ENCODE peak calls at places on chromosomes 3 and 15, in ten cellular contexts. C is lower lobe of right lung; M is kidney glomerular epithelial cell; G is stimulated activated CD4-positive, alpha-beta T cell treated with anti-CD3 and anti-CD28 coated beads, Interleukin-4, amount 100 ng/mL, for 24 hours; R is NCI-H510A; L is H9; Y is NCI-H1930; O is HEK293T; Q is GM13977; K is cardiac fibroblast. U is an unnamed sample.

GRCh38 chr3:65080432-65080831 is 392.6 kb upstream of the ADAMTS9 start:
- DNase-seq in C (no peak), M (peak), G (no peak), R (no peak), L (no peak), Y (no peak), O (no peak), Q (no peak), K (peak), U (no peak)

GRCh38 chr3:122356402-122356801 is 26.6 kb downstream of the MIX23 start:
- DNase-seq in C (no peak), M (peak), G (peak), R (no peak), L (peak), Y (no peak), O (peak), Q (peak), K (peak), U (no peak)

GRCh38 chr3:186880392-186880791 is 37.9 kb downstream of the ADIPOQ start:
- DNase-seq in C (no peak), M (no peak), G (peak), R (no peak), L (no peak), Y (no peak), O (no peak), Q (no peak), K (no peak), U (no peak)

GRCh38 chr3:197749315-197749600 is 425 bp upstream of the FYTTD1 start:
- DNase-seq in C (no peak), M (no peak), G (peak), R (peak), L (peak), Y (peak), O (peak), Q (peak), K (peak), U (peak)

GRCh38 chr3:74614133-74614967 is at the start of gene CNTN3:
- DNase-seq in C (peak), M (no peak), G (no peak), R (no peak), L (peak), Y (peak), O (peak), Q (no peak), K (peak), U (no peak)

GRCh38 chr3:31004025-31004678 is 109.7 kb upstream of the GADL1 start:
- DNase-seq in C (no peak), M (peak), G (no peak), R (no peak), L (no peak), Y (no peak), O (no peak), Q (no peak), K (peak), U (no peak)

GRCh38 chr3:168088106-168088722 is 7.5 kb downstream of the GOLIM4 start:
- DNase-seq in C (no peak), M (no peak), G (no peak), R (no peak), L (peak), Y (no peak), O (peak), Q (no peak), K (peak), U (no peak)

GRCh38 chr15:83278191-83278590 is 6.3 kb downstream of the BNC1 start:
- DNase-seq in C (no peak), M (peak), G (no peak), R (no peak), L (no peak), Y (no peak), O (no peak), Q (no peak), K (peak), U (no peak)

GRCh38 chr15:68334661-68335124 is 57.1 kb downstream of the FEM1B start:
- DNase-seq in C (no peak), M (no peak), G (no peak), R (no peak), L (no peak), Y (no peak), O (no peak), Q (no peak), K (peak), U (no peak)

GRCh38 chr15:73142802-73143762 is 90.8 kb downstream of the NEO1 start:
- DNase-seq in C (no peak), M (peak), G (no peak), R (no peak), L (no peak), Y (no peak), O (no peak), Q (peak), K (no peak), U (no peak)

GRCh38 chr3:144622845-144623244 is 651.2 kb downstream of the DIPK2A start:
- DNase-seq in C (no peak), M (no peak), G (no peak), R (no peak), L (no peak), Y (no peak), O (no peak), Q (no peak), K (no peak), U (no peak)

GRCh38 chr3:61777483-61777882 is 216.1 kb downstream of the PTPRG start:
- DNase-seq in C (no peak), M (no peak), G (no peak), R (no peak), L (no peak), Y (no peak), O (no peak), Q (no peak), K (no peak), U (no peak)

GRCh38 chr15:55247766-55248427 is 41.7 kb downstream of the RAB27A start:
- DNase-seq in C (peak), M (no peak), G (no peak), R (no peak), L (no peak), Y (no peak), O (no peak), Q (no peak), K (no peak), U (no peak)

GRCh38 chr3:33201195-33201594 is 17.4 kb downstream of the SUSD5 start:
- DNase-seq in C (no peak), M (no peak), G (no peak), R (no peak), L (no peak), Y (no peak), O (no peak), Q (no peak), K (no peak), U (no peak)

GRCh38 chr3:158347966-158348365 is 223.0 kb upstream of the MLF1 start:
- DNase-seq in C (no peak), M (no peak), G (no peak), R (no peak), L (no peak), Y (no peak), O (no peak), Q (no peak), K (peak), U (no peak)

GRCh38 chr3:141392018-141392370 is 23.7 kb downstream of the ZBTB38 start:
- DNase-seq in C (no peak), M (no peak), G (no peak), R (no peak), L (no peak), Y (no peak), O (no peak), Q (no peak), K (no peak), U (no peak)

GRCh38 chr3:125137432-125138033 is 75.0 kb downstream of the SLC12A8 start:
- DNase-seq in C (no peak), M (no peak), G (no peak), R (no peak), L (no peak), Y (no peak), O (no peak), Q (no peak), K (peak), U (no peak)

GRCh38 chr15:62046064-62046779 is 14.0 kb downstream of the VPS13C start:
- DNase-seq in C (no peak), M (no peak), G (no peak), R (no peak), L (no peak), Y (no peak), O (no peak), Q (no peak), K (no peak), U (no peak)

GRCh38 chr15:35723120-35723707 is 177.2 kb upstream of the DPH6 start:
- DNase-seq in C (no peak), M (no peak), G (no peak), R (no peak), L (no peak), Y (no peak), O (no peak), Q (no peak), K (no peak), U (no peak)

GRCh38 chr3:9915252-9916141 is 1.4 kb upstream of the IL17RC start:
- DNase-seq in C (peak), M (no peak), G (peak), R (no peak), L (peak), Y (no peak), O (peak), Q (peak), K (peak), U (no peak)

GRCh38 chr3:189272500-189273119 is 100.8 kb downstream of the TPRG1 start:
- DNase-seq in C (no peak), M (peak), G (no peak), R (peak), L (no peak), Y (no peak), O (no peak), Q (peak), K (no peak), U (peak)

GRCh38 chr3:59968510-59968909 is 918.7 kb upstream of the CFAP20DC start:
- DNase-seq in C (no peak), M (no peak), G (no peak), R (no peak), L (no peak), Y (no peak), O (no peak), Q (no peak), K (no peak), U (no peak)

GRCh38 chr15:73069109-73069508 is 16.8 kb downstream of the NEO1 start:
- DNase-seq in C (no peak), M (no peak), G (no peak), R (no peak), L (no peak), Y (no peak), O (no peak), Q (no peak), K (no peak), U (no peak)

GRCh38 chr15:37034835-37035234 is 65.5 kb downstream of the MEIS2 start:
- DNase-seq in C (no peak), M (no peak), G (no peak), R (no peak), L (no peak), Y (no peak), O (no peak), Q (no peak), K (no peak), U (no peak)

GRCh38 chr3:19543212-19543841 is 390.7 kb downstream of the EFHB start:
- DNase-seq in C (no peak), M (no peak), G (no peak), R (no peak), L (peak), Y (no peak), O (peak), Q (peak), K (peak), U (no peak)

GRCh38 chr15:40343512-40343911 is 2.8 kb upstream of the CCDC9B start:
- DNase-seq in C (no peak), M (no peak), G (no peak), R (no peak), L (no peak), Y (no peak), O (no peak), Q (no peak), K (peak), U (no peak)

GRCh38 chr15:52019394-52020252 is 604 bp downstream of the MAPK6 start:
- DNase-seq in C (peak), M (peak), G (peak), R (no peak), L (peak), Y (no peak), O (peak), Q (peak), K (peak), U (no peak)

GRCh38 chr3:15171096-15171495 is 35.0 kb upstream of the CAPN7 start:
- DNase-seq in C (no peak), M (no peak), G (no peak), R (no peak), L (no peak), Y (no peak), O (no peak), Q (peak), K (no peak), U (no peak)